ENCODE peak calls at places on chromosomes 6 and 20, in nine cellular contexts. O is aorta; W is uterus; Q is stimulated activated naive CD8-positive, alpha-beta T cell treated with anti-CD3 and anti-CD28 coated beads, Interleukin-15, Interleukin-2, amounts not matched to agents 100 U/mL and 50 U/mL, for 24 hours; S is activated CD4-positive, alpha-beta T cell treated with anti-CD3 and anti-CD28 coated beads for 48 hours; Y is foreskin fibroblast; B is GM13976; V is HuH-7; N is left cardiac atrium. M is an unnamed sample.

GRCh38 chr6:32068867-32069266 is 30.7 kb downstream of the CYP21A2 start:
- DNase-seq in Y (no peak), W (no peak), V (no peak), O (no peak), Q (no peak), B (no peak), N (no peak), S (no peak), M (no peak)

GRCh38 chr20:13610205-13610604 is 28.5 kb downstream of the TASP1 start:
- DNase-seq in Y (no peak), V (peak), B (no peak), Q (peak), O (no peak), W (no peak), N (no peak), S (peak), M (no peak)

GRCh38 chr6:92810913-92811312 is 608.4 kb downstream of the EPHA7 start:
- DNase-seq in N (peak), V (peak), Q (peak), Y (no peak), W (no peak), B (peak), S (peak), O (no peak), M (no peak)

GRCh38 chr6:109718991-109719390 is 27.9 kb downstream of the FIG4 start:
- DNase-seq in N (no peak), V (no peak), B (no peak), S (no peak), W (no peak), Y (no peak), Q (no peak), O (no peak), M (no peak)

GRCh38 chr6:117481278-117481925 is 1.1 kb upstream of the DCBLD1 start:
- DNase-seq in Q (peak), O (no peak), Y (no peak), V (no peak), B (peak), W (no peak), S (peak), N (no peak), M (no peak)

GRCh38 chr6:122033564-122034181 is 365.8 kb upstream of the HSF2 start:
- DNase-seq in Y (no peak), W (no peak), S (no peak), N (no peak), O (no peak), V (peak), B (peak), Q (no peak), M (no peak)

GRCh38 chr6:26553264-26553738 is 15.1 kb downstream of the HMGN4 start:
- DNase-seq in Q (peak), B (peak), S (peak), Y (peak), N (peak), O (peak), W (peak), V (no peak), M (no peak)

GRCh38 chr6:73236147-73236750 is 11.0 kb upstream of the KHDC1L start:
- DNase-seq in B (no peak), Y (peak), O (no peak), S (no peak), Q (no peak), N (no peak), W (no peak), V (no peak), M (no peak)

GRCh38 chr6:158468666-158469065 is 91.2 kb upstream of the TMEM181 start:
- DNase-seq in V (no peak), W (no peak), Q (no peak), B (no peak), N (no peak), Y (no peak), S (no peak), O (no peak), M (no peak)

GRCh38 chr6:97586344-97586743 is 303.3 kb upstream of the MMS22L start:
- DNase-seq in B (peak), V (peak), W (no peak), Q (no peak), Y (no peak), S (no peak), N (no peak), O (no peak), M (no peak)

GRCh38 chr20:58021481-58021880 is 207.0 kb downstream of the ANKRD60 start:
- DNase-seq in W (peak), O (peak), N (peak), Q (no peak), S (peak), V (no peak), B (no peak), Y (no peak), M (peak)

GRCh38 chr20:63501818-63502670 is 3.2 kb upstream of the EEF1A2 start:
- DNase-seq in W (no peak), Q (no peak), Y (no peak), O (peak), B (no peak), S (no peak), N (peak), V (no peak), M (peak)

GRCh38 chr20:18625907-18626655 is 38.2 kb downstream of the DTD1 start:
- DNase-seq in Y (no peak), S (no peak), N (no peak), V (no peak), B (no peak), Q (no peak), W (no peak), O (no peak), M (no peak)

GRCh38 chr20:48403362-48403761 is 424.4 kb downstream of the PREX1 start:
- DNase-seq in B (no peak), Y (no peak), W (no peak), N (no peak), S (no peak), V (no peak), Q (no peak), O (no peak), M (no peak)

GRCh38 chr6:56374841-56375369 is 127.5 kb upstream of the COL21A1 start:
- DNase-seq in V (no peak), Y (peak), W (peak), O (no peak), B (no peak), Q (no peak), S (no peak), N (peak), M (no peak)

GRCh38 chr6:125307964-125308615 is 6.3 kb upstream of the HDDC2 start:
- DNase-seq in B (no peak), Y (no peak), Q (no peak), V (no peak), S (no peak), O (no peak), W (no peak), N (no peak), M (no peak)

GRCh38 chr20:1286267-1287036 is 20.4 kb downstream of the SNPH start:
- DNase-seq in Y (no peak), N (no peak), B (no peak), S (no peak), V (no peak), Q (no peak), O (no peak), W (no peak), M (no peak)

GRCh38 chr6:27066381-27066780 is 181.1 kb upstream of the PRSS16 start:
- DNase-seq in W (no peak), S (no peak), Q (no peak), O (no peak), B (no peak), V (no peak), N (no peak), Y (no peak), M (no peak)

GRCh38 chr6:156944412-156944811 is 167.2 kb downstream of the ARID1B start:
- DNase-seq in O (no peak), B (no peak), V (no peak), W (no peak), Y (no peak), S (no peak), Q (no peak), N (no peak), M (no peak)

GRCh38 chr20:37615507-37616425 is 78.1 kb upstream of the CTNNBL1 start:
- DNase-seq in S (peak), Y (peak), W (no peak), O (no peak), V (peak), B (peak), Q (peak), N (no peak), M (no peak)

GRCh38 chr6:57173056-57173885 is 1.1 kb downstream of the BAG2 start:
- DNase-seq in B (peak), O (no peak), V (no peak), Y (peak), N (no peak), W (no peak), S (peak), Q (peak), M (no peak)

GRCh38 chr6:18328549-18328922 is 58.6 kb upstream of the RNF144B start:
- DNase-seq in Y (no peak), W (no peak), Q (no peak), V (no peak), B (no peak), S (no peak), N (no peak), O (no peak), M (no peak)

GRCh38 chr6:149925253-149925973 is 2.5 kb upstream of the RAET1G start:
- DNase-seq in N (peak), S (no peak), V (no peak), O (no peak), Y (no peak), W (no peak), Q (no peak), B (no peak), M (peak)

GRCh38 chr6:13290335-13290734 is 38.0 kb downstream of the TBC1D7 start:
- DNase-seq in S (no peak), V (no peak), O (no peak), Y (no peak), N (no peak), Q (no peak), W (no peak), B (no peak), M (no peak)

GRCh38 chr6:7866531-7866930 is 44.1 kb downstream of the TXNDC5 start:
- DNase-seq in Y (no peak), O (no peak), Q (no peak), V (no peak), W (no peak), S (no peak), N (no peak), B (no peak), M (no peak)

GRCh38 chr6:168027521-168027920 is 30.1 kb downstream of the KIF25 start:
- DNase-seq in B (no peak), N (no peak), O (no peak), W (no peak), Y (no peak), Q (no peak), S (no peak), V (no peak), M (no peak)

GRCh38 chr6:105600342-105601293 is 197.7 kb upstream of the PREP start:
- DNase-seq in N (no peak), V (no peak), O (no peak), Y (no peak), W (no peak), Q (no peak), B (no peak), S (no peak), M (no peak)

GRCh38 chr20:37543828-37544227 is 16.2 kb upstream of the BLCAP start:
- DNase-seq in Y (peak), Q (no peak), W (no peak), B (no peak), O (no peak), N (no peak), V (peak), S (no peak), M (no peak)

GRCh38 chr20:11777387-11777786 is 140.3 kb upstream of the BTBD3 start:
- DNase-seq in V (no peak), O (no peak), Y (no peak), B (no peak), Q (no peak), W (no peak), S (no peak), N (no peak), M (no peak)

GRCh38 chr6:68990313-68990712 is 355.2 kb downstream of the ADGRB3 start:
- DNase-seq in W (no peak), S (no peak), N (no peak), V (no peak), O (no peak), B (no peak), Y (no peak), Q (no peak), M (no peak)

GRCh38 chr6:98824163-98824906 is 10.0 kb upstream of the POU3F2 start:
- DNase-seq in B (peak), W (no peak), S (no peak), O (no peak), V (no peak), N (no peak), Q (no peak), Y (no peak), M (no peak)

GRCh38 chr6:57217270-57217669 is 4.8 kb downstream of the RAB23 start:
- DNase-seq in Q (no peak), Y (no peak), O (no peak), S (no peak), N (no peak), W (no peak), B (no peak), V (no peak), M (no peak)

GRCh38 chr20:43691928-43692524 is 25.1 kb downstream of the MYBL2 start:
- DNase-seq in Y (no peak), V (peak), W (no peak), B (peak), S (peak), O (no peak), N (no peak), Q (peak), M (no peak)

GRCh38 chr20:19205999-19206398 is 6.4 kb upstream of the SLC24A3 start:
- DNase-seq in W (peak), V (peak), B (peak), Y (peak), O (peak), Q (peak), S (peak), N (peak), M (peak)

GRCh38 chr6:130946076-130946475 is 117.0 kb downstream of the EPB41L2 start:
- DNase-seq in V (no peak), N (no peak), W (no peak), S (no peak), O (no peak), Y (no peak), Q (no peak), B (no peak), M (no peak)

GRCh38 chr20:52060794-52061714 is 130.5 kb downstream of the ZFP64 start:
- DNase-seq in N (no peak), S (no peak), V (peak), O (no peak), Q (no peak), B (no peak), W (no peak), Y (peak), M (no peak)

GRCh38 chr20:51184289-51184688 is 161.4 kb upstream of the KCNG1 start:
- DNase-seq in Y (no peak), W (no peak), B (no peak), O (no peak), V (no peak), N (no peak), S (no peak), Q (no peak), M (no peak)

M was measured in Right ventricle myocardium inferior.